ENCODE peak calls at places on chromosomes 13 and 19, in ten cellular contexts. J, V, H, I, M, E, U, Z, W and G are unnamed samples.

GRCh38 chr19:12833747-12834417 is 497 bp downstream of the RTBDN start:
- DNase-seq in J (peak; percentile 28), V (no peak), H (peak; percentile 19), I (peak; percentile 90), M (peak; percentile 74), E (no peak), U (no peak), Z (no peak), W (no peak), G (no peak)

GRCh38 chr19:6125571-6125989 is 9.9 kb upstream of the ACSBG2 start:
- DNase-seq in J (peak; percentile 69), V (peak; percentile 37), H (peak; percentile 71), I (peak; percentile 66), M (peak; percentile 90), E (no peak), U (no peak), Z (peak; percentile 75), W (peak; percentile 41), G (peak; percentile 67)

GRCh38 chr13:26460652-26461051 is 96.8 kb upstream of the WASF3 start:
- DNase-seq in J (peak; percentile 42), V (no peak), H (no peak), I (no peak), M (no peak), E (no peak), U (no peak), Z (no peak), W (no peak), G (no peak)

GRCh38 chr19:13260883-13261653 is 110.9 kb downstream of the IER2 start:
- DNase-seq in J (peak; percentile 33), V (peak; percentile 22), H (no peak), I (no peak), M (no peak), E (no peak), U (no peak), Z (peak; percentile 57), W (no peak), G (peak; percentile 3)

GRCh38 chr19:4439243-4439642 is 18.4 kb downstream of the UBXN6 start:
- DNase-seq in J (no peak), V (no peak), H (no peak), I (no peak), M (no peak), E (no peak), U (no peak), Z (no peak), W (no peak), G (no peak)

GRCh38 chr19:46480409-46480808 is 9.0 kb upstream of the PNMA8A start:
- DNase-seq in J (no peak), V (no peak), H (peak; percentile 22), I (no peak), M (peak; percentile 71), E (no peak), U (no peak), Z (peak; percentile 16), W (no peak), G (no peak)

GRCh38 chr19:294819-295686 is 3.9 kb upstream of the PLPP2 start:
- DNase-seq in J (peak; percentile 68), V (no peak), H (peak; percentile 49), I (peak; percentile 65), M (peak; percentile 81), E (no peak), U (no peak), Z (no peak), W (no peak), G (no peak)

GRCh38 chr19:13689050-13689449 is 75.3 kb upstream of the MRI1 start:
- DNase-seq in J (no peak), V (no peak), H (no peak), I (peak; percentile 34), M (peak; percentile 86), E (no peak), U (no peak), Z (peak; percentile 31), W (no peak), G (no peak)

GRCh38 chr13:100541882-100542545 is 46.6 kb downstream of the GGACT start:
- DNase-seq in J (no peak), V (no peak), H (no peak), I (no peak), M (no peak), E (no peak), U (no peak), Z (no peak), W (peak; percentile 76), G (no peak)

GRCh38 chr13:97751477-97751876 is 202.0 kb upstream of the IPO5 start:
- DNase-seq in J (no peak), V (no peak), H (no peak), I (no peak), M (no peak), E (no peak), U (no peak), Z (no peak), W (no peak), G (no peak)

GRCh38 chr19:19171821-19172532 is 1.9 kb upstream of the MEF2B start:
- DNase-seq in J (no peak), V (no peak), H (no peak), I (no peak), M (peak; percentile 61), E (no peak), U (no peak), Z (no peak), W (no peak), G (peak; percentile 80)

GRCh38 chr19:1814391-1814790 is 2.3 kb upstream of the ATP8B3 start:
- DNase-seq in J (no peak), V (no peak), H (no peak), I (no peak), M (no peak), E (no peak), U (no peak), Z (no peak), W (no peak), G (no peak)
- TF ChIP-seq POLR2AphosphoS5 in J (no peak), V (no peak), H (no peak), I (no peak), M (no peak), E (no peak), U (no peak), Z (no peak), W (no peak), G (no peak)

DNA sequence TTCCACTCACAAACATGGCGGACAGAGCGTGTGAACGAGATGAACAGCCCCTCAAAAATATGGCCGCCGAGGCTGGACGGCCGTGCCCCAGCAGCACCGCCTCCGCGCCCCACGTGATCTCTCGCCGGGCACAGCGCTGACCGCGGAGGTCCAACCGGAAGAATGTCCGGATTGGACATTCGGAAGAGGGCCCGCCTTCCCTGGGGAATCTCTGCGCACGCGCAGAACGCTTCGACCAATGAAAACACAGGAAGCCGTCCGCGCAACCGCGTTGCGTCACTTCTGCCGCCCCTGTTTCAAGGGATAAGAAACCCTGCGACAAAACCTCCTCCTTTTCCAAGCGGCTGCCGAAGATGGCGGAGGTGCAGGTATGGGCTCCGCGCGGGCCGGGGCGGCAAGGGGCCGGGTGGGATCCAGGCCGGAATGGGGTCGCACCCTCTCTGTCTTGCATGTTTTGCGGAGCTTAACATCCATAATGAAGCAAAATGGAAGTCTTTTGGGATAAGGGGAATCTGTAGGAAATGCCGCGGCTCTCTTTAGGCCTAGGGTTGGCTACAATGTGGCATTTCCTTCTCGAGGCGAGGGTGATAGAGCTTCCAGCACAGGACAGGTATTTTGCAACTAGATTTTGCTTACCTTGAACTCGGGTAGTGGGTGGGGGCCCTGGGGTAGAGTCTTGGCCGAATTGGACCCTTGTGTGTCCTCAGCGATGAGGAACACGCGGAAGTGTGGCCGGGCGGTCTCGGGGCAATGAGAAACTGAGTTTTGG is at the start of gene RPL13A:
- DNase-seq in J (peak; percentile 100), V (peak; percentile 100), H (peak; percentile 100), I (peak; percentile 95), M (peak; percentile 99), E (peak; percentile 100), U (peak; percentile 100), Z (peak; percentile 100), W (peak; percentile 99), G (peak; percentile 99)
- TF ChIP-seq CTCF in J (no peak), V (no peak), H (no peak), I (no peak), M (no peak), E (no peak), U (no peak), Z (no peak), W (no peak), G (no peak)

GRCh38 chr19:7552781-7553180 is 17.3 kb downstream of the PNPLA6 start:
- DNase-seq in J (no peak), V (no peak), H (no peak), I (peak; percentile 15), M (no peak), E (no peak), U (no peak), Z (no peak), W (no peak), G (no peak)

GRCh38 chr19:7549749-7550148 is 14.2 kb downstream of the PNPLA6 start:
- DNase-seq in J (no peak), V (no peak), H (no peak), I (peak; percentile 7), M (no peak), E (no peak), U (no peak), Z (no peak), W (no peak), G (no peak)

GRCh38 chr19:7554565-7554964 is 19.0 kb downstream of the PNPLA6 start:
- DNase-seq in J (no peak), V (no peak), H (no peak), I (no peak), M (no peak), E (no peak), U (no peak), Z (no peak), W (no peak), G (no peak)

GRCh38 chr19:7550169-7550770 is 14.8 kb downstream of the PNPLA6 start:
- DNase-seq in J (no peak), V (no peak), H (no peak), I (peak; percentile 31), M (no peak), E (no peak), U (no peak), Z (no peak), W (no peak), G (no peak)

DNA sequence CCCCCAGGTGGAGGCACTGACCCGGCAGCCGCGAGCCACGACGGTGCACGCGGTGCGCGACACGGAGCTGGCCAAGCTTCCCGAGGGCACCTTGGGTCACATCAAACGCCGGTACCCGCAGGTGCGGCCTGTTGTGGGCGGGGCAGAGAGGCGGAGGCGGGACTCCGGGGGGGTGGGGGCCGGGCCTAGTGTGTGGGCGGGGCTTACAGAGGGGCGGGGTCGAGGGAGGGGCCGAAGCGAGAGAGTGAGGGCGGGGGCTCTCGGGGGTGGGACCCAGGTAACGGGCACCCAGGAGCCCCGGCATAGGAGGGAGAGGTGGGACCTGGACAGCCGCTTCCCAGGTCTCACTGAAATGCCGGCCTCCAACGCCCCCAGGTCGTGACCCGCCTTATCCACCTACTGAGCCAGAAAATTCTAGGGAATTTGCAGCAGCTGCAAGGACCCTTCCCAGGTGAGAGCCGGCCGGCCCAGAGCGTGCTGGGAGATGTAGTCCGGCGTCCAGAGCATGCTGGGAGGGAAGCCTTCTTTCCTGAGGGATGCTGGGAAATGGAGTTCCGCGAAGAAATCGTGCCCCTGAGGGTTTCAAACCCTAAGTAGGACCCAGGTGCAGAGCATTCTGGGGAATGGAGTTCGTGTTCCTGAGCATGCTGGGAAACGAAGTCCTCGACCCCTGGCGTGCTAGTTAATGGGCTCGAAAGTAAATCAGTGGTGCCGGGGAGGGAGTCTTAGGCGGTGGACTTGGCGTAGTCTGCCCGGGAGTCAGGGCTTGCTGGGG is 15.7 kb downstream of the PNPLA6 start:
- DNase-seq in J (peak; percentile 85), V (peak; percentile 76), H (peak; percentile 81), I (peak; percentile 98), M (peak; percentile 100), E (no peak), U (no peak), Z (peak; percentile 35), W (peak; percentile 75), G (no peak)
- TF ChIP-seq POLR2AphosphoS5 in J (peak; percentile 54), V (no peak), H (no peak), I (no peak), M (peak; percentile 31), E (peak; percentile 20), U (no peak), Z (no peak), W (peak; percentile 87), G (no peak)

GRCh38 chr19:15971217-15971616 is 22.4 kb downstream of the OR10H4 start:
- DNase-seq in J (no peak), V (no peak), H (no peak), I (no peak), M (no peak), E (no peak), U (no peak), Z (no peak), W (no peak), G (peak; percentile 23)
- TF ChIP-seq CTCF in J (no peak), V (no peak), H (no peak), I (no peak), M (no peak), E (no peak), U (no peak), Z (no peak), W (no peak), G (no peak)